ENCODE peak calls at places on chromosome 22, in five cellular contexts. One of them, this sample, is unnamed.

GRCh38 chr22:42949159-42949558 is 65.8 kb downstream of the PACSIN2 start:
- DNase-seq in heart left ventricle: peak; percentile 66
- DNase-seq in H1: no peak
- DNase-seq in endothelial cell: no peak
- DNase-seq in HFF-Myc: no peak
- DNase-seq in this sample: no peak

GRCh38 chr22:23119492-23120414 is 22.0 kb downstream of the RSPH14 start:
- DNase-seq in heart left ventricle: no peak
- DNase-seq in H1: no peak
- DNase-seq in endothelial cell: no peak
- DNase-seq in HFF-Myc: no peak
- DNase-seq in this sample: no peak

GRCh38 chr22:27730649-27731433 is 70.7 kb downstream of the MN1 start:
- DNase-seq in heart left ventricle: no peak
- DNase-seq in H1: no peak
- DNase-seq in endothelial cell: no peak
- DNase-seq in HFF-Myc: no peak
- DNase-seq in this sample: no peak

GRCh38 chr22:29799217-29799680 is 32.1 kb downstream of the UQCR10 start:
- DNase-seq in heart left ventricle: peak; percentile 96
- DNase-seq in H1: no peak
- DNase-seq in endothelial cell: no peak
- DNase-seq in HFF-Myc: peak; percentile 70
- DNase-seq in this sample: no peak

GRCh38 chr22:29975494-29975893 is 92.5 kb downstream of the MTMR3 start:
- DNase-seq in heart left ventricle: no peak
- DNase-seq in H1: no peak
- DNase-seq in endothelial cell: no peak
- DNase-seq in HFF-Myc: no peak
- DNase-seq in this sample: no peak

GRCh38 chr22:47287516-47287915 is 525.1 kb downstream of the TBC1D22A start:
- DNase-seq in heart left ventricle: no peak
- DNase-seq in H1: no peak
- DNase-seq in endothelial cell: no peak
- DNase-seq in HFF-Myc: no peak
- DNase-seq in this sample: no peak

GRCh38 chr22:24106385-24107381 is 74.6 kb upstream of the SUSD2 start:
- DNase-seq in heart left ventricle: peak; percentile 28
- DNase-seq in H1: no peak
- DNase-seq in endothelial cell: no peak
- DNase-seq in HFF-Myc: no peak
- DNase-seq in this sample: no peak

GRCh38 chr22:46451741-46452140 is 85.7 kb downstream of the CELSR1 start:
- DNase-seq in heart left ventricle: no peak
- DNase-seq in H1: no peak
- DNase-seq in endothelial cell: no peak
- DNase-seq in HFF-Myc: no peak
- DNase-seq in this sample: no peak

GRCh38 chr22:30591588-30592359 is at the start of gene PES1:
- DNase-seq in heart left ventricle: peak; percentile 96
- DNase-seq in H1: peak; percentile 95
- DNase-seq in endothelial cell: peak; percentile 90
- DNase-seq in HFF-Myc: peak; percentile 96
- DNase-seq in this sample: peak; percentile 94

GRCh38 chr22:37802310-37803194 is 5.2 kb upstream of the GCAT start:
- DNase-seq in heart left ventricle: peak; percentile 78
- DNase-seq in H1: no peak
- DNase-seq in endothelial cell: peak; percentile 63
- DNase-seq in HFF-Myc: no peak
- DNase-seq in this sample: peak; percentile 82

GRCh38 chr22:28316014-28316413 is 363.6 kb downstream of the TTC28 start:
- DNase-seq in heart left ventricle: no peak
- DNase-seq in H1: no peak
- DNase-seq in endothelial cell: no peak
- DNase-seq in HFF-Myc: no peak
- DNase-seq in this sample: no peak

GRCh38 chr22:27585141-27585540 is 216.4 kb downstream of the MN1 start:
- DNase-seq in heart left ventricle: no peak
- DNase-seq in H1: no peak
- DNase-seq in endothelial cell: no peak
- DNase-seq in HFF-Myc: no peak
- DNase-seq in this sample: no peak

DNA sequence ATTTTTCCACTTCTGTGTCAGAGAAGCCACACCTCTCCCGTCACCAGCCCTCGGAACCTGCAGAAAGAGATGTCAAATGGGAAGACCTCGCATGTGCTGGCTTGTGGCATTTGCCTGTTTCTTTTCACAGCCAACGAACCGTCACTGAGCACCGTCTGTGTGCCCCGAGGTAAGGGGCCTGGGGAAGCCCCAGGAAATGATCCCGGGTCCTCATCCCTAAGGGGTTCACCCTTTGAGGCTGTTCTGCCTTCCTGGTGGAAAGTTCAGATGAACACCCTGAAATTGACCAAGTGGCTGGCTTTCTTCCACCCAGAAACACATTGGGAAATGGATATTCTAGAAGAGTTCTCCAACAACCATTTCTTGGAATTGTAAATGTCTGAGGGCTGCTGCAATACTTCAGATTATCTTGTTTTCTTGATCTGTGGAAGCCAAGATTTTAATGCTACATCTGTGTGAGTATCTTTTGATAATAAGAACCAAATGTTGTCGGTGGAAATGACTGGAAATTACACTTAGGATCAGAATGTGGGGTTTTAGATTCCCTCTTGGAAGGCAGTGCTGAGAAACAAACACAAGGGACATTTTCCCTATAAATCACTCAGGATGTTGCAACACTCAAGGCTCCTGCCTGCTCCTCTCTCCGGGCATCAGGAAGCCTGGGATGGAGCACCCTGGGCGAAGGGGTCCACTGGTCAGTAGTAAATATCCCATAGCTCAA is 37.6 kb downstream of the RIBC2 start:
- DNase-seq in heart left ventricle: peak; percentile 44
- DNase-seq in H1: no peak
- DNase-seq in endothelial cell: no peak
- DNase-seq in HFF-Myc: peak; percentile 93
- DNase-seq in this sample: no peak
- TF ChIP-seq CTCF in heart left ventricle: no peak
- TF ChIP-seq CTCF in H1: no peak
- TF ChIP-seq CTCF in endothelial cell: no peak
- TF ChIP-seq CTCF in HFF-Myc: no peak
- TF ChIP-seq CTCF in this sample: no peak

GRCh38 chr22:39534092-39534506 is 1.6 kb upstream of the RPS19BP1 start:
- DNase-seq in heart left ventricle: no peak
- DNase-seq in H1: no peak
- DNase-seq in endothelial cell: no peak
- DNase-seq in HFF-Myc: no peak
- DNase-seq in this sample: no peak

GRCh38 chr22:39535831-39536449 is 3.4 kb upstream of the RPS19BP1 start:
- DNase-seq in heart left ventricle: no peak
- DNase-seq in H1: no peak
- DNase-seq in endothelial cell: no peak
- DNase-seq in HFF-Myc: no peak
- DNase-seq in this sample: no peak

GRCh38 chr22:39536711-39537110 is 4.2 kb upstream of the RPS19BP1 start:
- DNase-seq in heart left ventricle: no peak
- DNase-seq in H1: no peak
- DNase-seq in endothelial cell: no peak
- DNase-seq in HFF-Myc: no peak
- DNase-seq in this sample: no peak

GRCh38 chr22:39535302-39535805 is 2.8 kb upstream of the RPS19BP1 start:
- DNase-seq in heart left ventricle: no peak
- DNase-seq in H1: no peak
- DNase-seq in endothelial cell: no peak
- DNase-seq in HFF-Myc: no peak
- DNase-seq in this sample: no peak

GRCh38 chr22:39534591-39535301 is 2.2 kb upstream of the RPS19BP1 start:
- DNase-seq in heart left ventricle: peak; percentile 84
- DNase-seq in H1: no peak
- DNase-seq in endothelial cell: peak; percentile 94
- DNase-seq in HFF-Myc: no peak
- DNase-seq in this sample: peak; percentile 96
- TF ChIP-seq CTCF in heart left ventricle: peak; percentile 95
- TF ChIP-seq CTCF in H1: peak; percentile 91
- TF ChIP-seq CTCF in endothelial cell: peak; percentile 99
- TF ChIP-seq CTCF in HFF-Myc: peak; percentile 87
- TF ChIP-seq CTCF in this sample: peak; percentile 99

DNA sequence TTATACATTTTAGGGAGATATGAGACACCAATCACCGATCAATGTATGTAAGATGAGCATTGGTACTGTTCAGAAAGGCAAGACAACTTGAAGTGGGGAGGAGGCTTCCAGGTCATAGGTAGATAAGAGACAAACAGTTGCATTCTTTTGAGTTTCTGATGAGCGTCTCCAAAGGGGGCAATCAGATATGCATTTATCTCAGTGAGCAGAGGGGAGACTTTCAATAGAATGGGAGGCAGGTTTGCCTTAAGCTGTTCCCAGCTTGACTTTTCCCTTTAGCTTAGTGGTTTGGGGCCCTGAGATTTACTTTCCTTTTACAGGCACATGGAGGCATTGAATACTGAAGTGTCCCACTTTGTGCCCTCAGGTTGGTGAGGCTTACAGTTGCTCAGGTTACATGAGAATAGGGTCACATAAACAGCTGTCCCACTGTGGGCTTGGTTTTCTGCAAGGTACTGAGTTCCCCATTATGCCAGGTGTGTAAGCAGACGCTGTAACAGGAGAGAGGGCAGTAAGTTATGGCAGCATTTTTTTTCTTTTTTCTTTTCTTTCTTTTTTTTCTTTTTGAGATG is 129.8 kb upstream of the SERPIND1 start:
- DNase-seq in heart left ventricle: no peak
- DNase-seq in H1: no peak
- DNase-seq in endothelial cell: no peak
- DNase-seq in HFF-Myc: no peak
- DNase-seq in this sample: no peak
- TF ChIP-seq CTCF in heart left ventricle: no peak
- TF ChIP-seq CTCF in H1: no peak
- TF ChIP-seq CTCF in endothelial cell: no peak
- TF ChIP-seq CTCF in HFF-Myc: no peak
- TF ChIP-seq CTCF in this sample: no peak

GRCh38 chr22:50236731-50237409 is 8.0 kb downstream of the TUBGCP6 start:
- DNase-seq in heart left ventricle: no peak
- DNase-seq in H1: no peak
- DNase-seq in endothelial cell: no peak
- DNase-seq in HFF-Myc: no peak
- DNase-seq in this sample: peak; percentile 54
- TF ChIP-seq CTCF in heart left ventricle: no peak
- TF ChIP-seq CTCF in H1: peak; percentile 68
- TF ChIP-seq CTCF in endothelial cell: peak; percentile 79
- TF ChIP-seq CTCF in HFF-Myc: peak; percentile 51
- TF ChIP-seq CTCF in this sample: peak; percentile 81

DNA sequence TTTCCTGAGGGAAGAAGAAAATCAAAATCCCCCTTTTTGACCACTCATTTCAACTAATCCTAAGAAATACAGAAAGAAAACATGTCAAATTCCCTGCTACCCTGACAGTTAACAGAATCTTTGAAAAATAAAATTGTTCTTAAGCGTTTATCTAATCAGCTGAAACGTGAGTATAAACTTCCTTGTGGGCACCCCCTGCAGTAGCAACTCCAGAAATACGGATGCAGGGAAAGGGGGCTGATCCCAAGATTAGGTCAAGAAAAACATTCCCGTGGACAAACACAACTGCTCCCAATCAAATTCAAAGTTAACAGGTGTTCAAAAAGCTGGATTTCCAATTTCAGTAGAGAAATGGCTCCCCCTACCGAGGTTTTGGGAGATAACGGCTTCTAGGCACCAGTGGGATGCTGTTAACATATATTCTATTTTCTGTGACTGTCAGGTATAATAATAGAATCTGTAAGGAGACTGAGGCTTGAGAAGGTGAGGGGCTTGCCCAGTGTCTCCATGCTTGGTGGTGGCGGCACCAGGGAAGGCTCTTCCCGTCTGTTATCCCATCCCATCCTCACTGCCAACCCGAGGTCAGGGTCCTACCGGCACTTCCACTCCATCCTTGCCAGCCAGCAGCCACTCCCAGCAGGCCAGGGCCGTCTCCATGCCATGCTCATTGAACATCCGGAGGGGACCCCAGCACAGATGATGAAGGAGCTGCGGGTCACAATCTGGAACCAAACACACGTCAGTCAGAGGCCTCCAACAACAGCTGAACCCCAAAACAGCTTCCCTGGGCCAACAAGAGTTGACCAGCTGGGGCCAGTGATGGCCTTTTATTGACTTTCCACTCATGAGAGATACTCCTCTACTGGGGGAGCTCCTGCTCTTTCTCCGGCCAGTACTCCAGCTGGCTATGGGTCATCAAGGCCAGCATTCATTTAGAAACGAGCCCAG is 32.0 kb upstream of the SERPIND1 start:
- DNase-seq in heart left ventricle: no peak
- DNase-seq in H1: no peak
- DNase-seq in endothelial cell: peak; percentile 53
- DNase-seq in HFF-Myc: no peak
- DNase-seq in this sample: peak; percentile 46
- TF ChIP-seq CTCF in heart left ventricle: peak; percentile 33
- TF ChIP-seq CTCF in H1: peak; percentile 73
- TF ChIP-seq CTCF in endothelial cell: peak; percentile 53
- TF ChIP-seq CTCF in HFF-Myc: peak; percentile 72
- TF ChIP-seq CTCF in this sample: peak; percentile 77

GRCh38 chr22:32994046-32994827 is 63.9 kb downstream of the SYN3 start:
- DNase-seq in heart left ventricle: peak; percentile 45
- DNase-seq in H1: no peak
- DNase-seq in endothelial cell: no peak
- DNase-seq in HFF-Myc: no peak
- DNase-seq in this sample: no peak
- TF ChIP-seq CTCF in heart left ventricle: no peak
- TF ChIP-seq CTCF in H1: no peak
- TF ChIP-seq CTCF in endothelial cell: no peak
- TF ChIP-seq CTCF in HFF-Myc: no peak
- TF ChIP-seq CTCF in this sample: no peak

This sample was measured in glutamatergic neuron.